ENCODE peak calls at places on chromosomes 3 and 15, in nine cellular contexts. One of them, this sample, is unnamed.

GRCh38 chr3:71102111-71103039 is 481.2 kb downstream of the FOXP1 start:
- DNase-seq in CD4-positive, CD25-positive, alpha-beta regulatory T cell: no peak
- DNase-seq in astrocyte of the spinal cord: peak
- DNase-seq in cardiac muscle cell: peak
- DNase-seq in BE2C: no peak
- DNase-seq in lung: no peak
- DNase-seq in body of pancreas: no peak
- DNase-seq in IMR-90: peak
- DNase-seq in AG10803: peak
- DNase-seq in this sample: no peak

GRCh38 chr3:190585771-190586630 is 72.1 kb downstream of the IL1RAP start:
- DNase-seq in CD4-positive, CD25-positive, alpha-beta regulatory T cell: peak
- DNase-seq in astrocyte of the spinal cord: peak
- DNase-seq in cardiac muscle cell: peak
- DNase-seq in BE2C: no peak
- DNase-seq in lung: peak
- DNase-seq in body of pancreas: no peak
- DNase-seq in IMR-90: peak
- DNase-seq in AG10803: peak
- DNase-seq in this sample: peak

GRCh38 chr15:64865998-64866520 is 24.3 kb downstream of the PLEKHO2 start:
- DNase-seq in CD4-positive, CD25-positive, alpha-beta regulatory T cell: no peak
- DNase-seq in astrocyte of the spinal cord: peak
- DNase-seq in cardiac muscle cell: peak
- DNase-seq in BE2C: no peak
- DNase-seq in lung: no peak
- DNase-seq in body of pancreas: no peak
- DNase-seq in IMR-90: peak
- DNase-seq in AG10803: peak
- DNase-seq in this sample: peak

GRCh38 chr3:24258727-24259600 is 235.7 kb downstream of the THRB start:
- DNase-seq in CD4-positive, CD25-positive, alpha-beta regulatory T cell: no peak
- DNase-seq in astrocyte of the spinal cord: no peak
- DNase-seq in cardiac muscle cell: no peak
- DNase-seq in BE2C: no peak
- DNase-seq in lung: no peak
- DNase-seq in body of pancreas: no peak
- DNase-seq in IMR-90: no peak
- DNase-seq in AG10803: no peak
- DNase-seq in this sample: no peak

GRCh38 chr3:32835943-32836342 is 18.1 kb downstream of the TRIM71 start:
- DNase-seq in CD4-positive, CD25-positive, alpha-beta regulatory T cell: no peak
- DNase-seq in astrocyte of the spinal cord: no peak
- DNase-seq in cardiac muscle cell: no peak
- DNase-seq in BE2C: no peak
- DNase-seq in lung: no peak
- DNase-seq in body of pancreas: no peak
- DNase-seq in IMR-90: no peak
- DNase-seq in AG10803: no peak
- DNase-seq in this sample: no peak

GRCh38 chr15:58432421-58432820 is 630 bp downstream of the LIPC start:
- DNase-seq in CD4-positive, CD25-positive, alpha-beta regulatory T cell: no peak
- DNase-seq in astrocyte of the spinal cord: no peak
- DNase-seq in cardiac muscle cell: peak
- DNase-seq in BE2C: no peak
- DNase-seq in lung: no peak
- DNase-seq in body of pancreas: no peak
- DNase-seq in IMR-90: peak
- DNase-seq in AG10803: peak
- DNase-seq in this sample: no peak

GRCh38 chr15:92579486-92579885 is 76.1 kb downstream of the FAM174B start:
- DNase-seq in CD4-positive, CD25-positive, alpha-beta regulatory T cell: no peak
- DNase-seq in astrocyte of the spinal cord: no peak
- DNase-seq in cardiac muscle cell: no peak
- DNase-seq in BE2C: no peak
- DNase-seq in lung: no peak
- DNase-seq in body of pancreas: no peak
- DNase-seq in IMR-90: no peak
- DNase-seq in AG10803: no peak
- DNase-seq in this sample: no peak

GRCh38 chr15:75929799-75930565 is 26.3 kb downstream of the FBXO22 start:
- DNase-seq in CD4-positive, CD25-positive, alpha-beta regulatory T cell: no peak
- DNase-seq in astrocyte of the spinal cord: no peak
- DNase-seq in cardiac muscle cell: no peak
- DNase-seq in BE2C: no peak
- DNase-seq in lung: no peak
- DNase-seq in body of pancreas: no peak
- DNase-seq in IMR-90: no peak
- DNase-seq in AG10803: no peak
- DNase-seq in this sample: no peak

GRCh38 chr3:189787191-189787590 is 156.0 kb downstream of the TP63 start:
- DNase-seq in CD4-positive, CD25-positive, alpha-beta regulatory T cell: no peak
- DNase-seq in astrocyte of the spinal cord: no peak
- DNase-seq in cardiac muscle cell: no peak
- DNase-seq in BE2C: no peak
- DNase-seq in lung: no peak
- DNase-seq in body of pancreas: no peak
- DNase-seq in IMR-90: no peak
- DNase-seq in AG10803: no peak
- DNase-seq in this sample: no peak

GRCh38 chr15:70474682-70475438 is 288.5 kb downstream of the UACA start:
- DNase-seq in CD4-positive, CD25-positive, alpha-beta regulatory T cell: peak
- DNase-seq in astrocyte of the spinal cord: peak
- DNase-seq in cardiac muscle cell: peak
- DNase-seq in BE2C: no peak
- DNase-seq in lung: peak
- DNase-seq in body of pancreas: peak
- DNase-seq in IMR-90: peak
- DNase-seq in AG10803: peak
- DNase-seq in this sample: peak
- H3K4me3 ChIP-seq in CD4-positive, CD25-positive, alpha-beta regulatory T cell: no peak
- H3K4me3 ChIP-seq in astrocyte of the spinal cord: no peak
- H3K4me3 ChIP-seq in cardiac muscle cell: no peak
- H3K4me3 ChIP-seq in BE2C: no peak
- H3K4me3 ChIP-seq in lung: no peak
- H3K4me3 ChIP-seq in body of pancreas: no peak
- H3K4me3 ChIP-seq in IMR-90: no peak
- H3K4me3 ChIP-seq in AG10803: no peak
- H3K4me3 ChIP-seq in this sample: peak

DNA sequence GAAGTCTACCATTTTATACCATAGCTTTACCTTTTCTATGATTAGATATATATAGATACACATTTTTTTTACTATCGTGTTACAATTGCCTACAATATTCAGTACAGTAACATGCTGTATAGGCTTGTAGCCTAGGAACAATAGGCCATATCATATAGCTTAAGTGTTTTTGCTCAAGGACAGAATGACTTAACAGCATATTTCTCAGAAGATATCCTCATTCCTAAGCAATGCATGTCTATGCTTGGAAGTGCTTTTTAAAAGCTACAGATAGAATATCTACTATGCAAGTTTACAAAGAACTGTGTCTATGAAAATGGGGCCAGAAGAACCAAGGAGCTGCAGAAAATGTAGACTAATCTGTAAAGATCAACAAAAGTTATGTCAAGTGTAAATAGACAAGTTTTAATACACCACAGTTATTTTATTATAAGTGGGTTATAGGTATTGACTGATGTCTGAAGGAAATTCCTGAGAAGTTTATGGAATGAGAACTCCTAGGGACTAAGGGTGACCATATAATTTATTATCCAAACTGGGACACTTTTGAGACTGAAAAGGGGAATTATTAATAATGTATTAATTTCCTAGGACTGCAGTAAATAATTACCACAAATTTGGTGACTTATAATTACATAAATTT is 138.7 kb upstream of the TGFBR2 start:
- DNase-seq in CD4-positive, CD25-positive, alpha-beta regulatory T cell: no peak
- DNase-seq in astrocyte of the spinal cord: peak
- DNase-seq in cardiac muscle cell: no peak
- DNase-seq in BE2C: no peak
- DNase-seq in lung: no peak
- DNase-seq in body of pancreas: no peak
- DNase-seq in IMR-90: peak
- DNase-seq in AG10803: peak
- DNase-seq in this sample: no peak
- H3K4me3 ChIP-seq in CD4-positive, CD25-positive, alpha-beta regulatory T cell: no peak
- H3K4me3 ChIP-seq in astrocyte of the spinal cord: no peak
- H3K4me3 ChIP-seq in cardiac muscle cell: no peak
- H3K4me3 ChIP-seq in BE2C: no peak
- H3K4me3 ChIP-seq in lung: no peak
- H3K4me3 ChIP-seq in body of pancreas: no peak
- H3K4me3 ChIP-seq in IMR-90: no peak
- H3K4me3 ChIP-seq in AG10803: no peak
- H3K4me3 ChIP-seq in this sample: no peak

GRCh38 chr3:186922224-186922623 is 8.1 kb upstream of the ST6GAL1 start:
- DNase-seq in CD4-positive, CD25-positive, alpha-beta regulatory T cell: no peak
- DNase-seq in astrocyte of the spinal cord: no peak
- DNase-seq in cardiac muscle cell: no peak
- DNase-seq in BE2C: no peak
- DNase-seq in lung: no peak
- DNase-seq in body of pancreas: no peak
- DNase-seq in IMR-90: no peak
- DNase-seq in AG10803: no peak
- DNase-seq in this sample: no peak

GRCh38 chr3:186921578-186921977 is 8.7 kb upstream of the ST6GAL1 start:
- DNase-seq in CD4-positive, CD25-positive, alpha-beta regulatory T cell: no peak
- DNase-seq in astrocyte of the spinal cord: no peak
- DNase-seq in cardiac muscle cell: no peak
- DNase-seq in BE2C: peak
- DNase-seq in lung: no peak
- DNase-seq in body of pancreas: no peak
- DNase-seq in IMR-90: no peak
- DNase-seq in AG10803: no peak
- DNase-seq in this sample: no peak

GRCh38 chr3:186920301-186920700 is 10.0 kb upstream of the ST6GAL1 start:
- DNase-seq in CD4-positive, CD25-positive, alpha-beta regulatory T cell: no peak
- DNase-seq in astrocyte of the spinal cord: no peak
- DNase-seq in cardiac muscle cell: no peak
- DNase-seq in BE2C: no peak
- DNase-seq in lung: no peak
- DNase-seq in body of pancreas: no peak
- DNase-seq in IMR-90: no peak
- DNase-seq in AG10803: no peak
- DNase-seq in this sample: no peak

GRCh38 chr3:186915808-186916796 is 14.2 kb upstream of the ST6GAL1 start:
- DNase-seq in CD4-positive, CD25-positive, alpha-beta regulatory T cell: no peak
- DNase-seq in astrocyte of the spinal cord: no peak
- DNase-seq in cardiac muscle cell: no peak
- DNase-seq in BE2C: peak
- DNase-seq in lung: no peak
- DNase-seq in body of pancreas: no peak
- DNase-seq in IMR-90: no peak
- DNase-seq in AG10803: no peak
- DNase-seq in this sample: no peak

DNA sequence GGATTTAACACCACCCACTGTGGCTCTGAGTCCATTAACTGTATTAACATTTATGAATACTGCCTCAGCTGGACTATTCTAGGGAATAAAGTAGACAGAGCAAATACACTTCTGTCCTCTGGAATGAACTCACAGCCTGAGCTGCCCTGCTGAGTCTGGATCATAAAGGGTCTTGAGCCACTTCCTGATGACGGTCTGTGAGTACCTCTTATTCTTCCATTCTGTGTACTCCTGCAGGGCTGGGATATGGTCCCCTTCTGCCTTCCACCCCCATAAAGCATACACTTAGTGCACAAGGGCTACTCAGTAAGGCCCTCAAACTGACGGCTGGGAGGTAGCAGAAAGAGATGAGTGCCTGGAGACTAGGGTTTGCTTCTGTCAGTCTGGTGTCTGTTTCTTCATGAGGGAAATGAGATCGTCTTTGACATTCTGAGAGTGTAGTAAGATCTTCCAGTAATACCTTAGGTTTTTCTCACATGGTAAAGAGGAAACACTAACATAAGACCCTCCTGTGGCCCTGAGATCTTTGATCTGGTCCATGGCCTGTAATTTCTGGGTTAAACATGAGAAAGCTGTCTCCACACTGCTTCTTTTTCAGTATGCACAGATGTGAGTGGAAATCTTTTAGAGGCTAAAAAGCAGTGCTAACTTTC is 12.5 kb upstream of the ST6GAL1 start:
- DNase-seq in CD4-positive, CD25-positive, alpha-beta regulatory T cell: no peak
- DNase-seq in astrocyte of the spinal cord: peak
- DNase-seq in cardiac muscle cell: no peak
- DNase-seq in BE2C: no peak
- DNase-seq in lung: no peak
- DNase-seq in body of pancreas: no peak
- DNase-seq in IMR-90: no peak
- DNase-seq in AG10803: no peak
- DNase-seq in this sample: no peak
- H3K4me3 ChIP-seq in CD4-positive, CD25-positive, alpha-beta regulatory T cell: no peak
- H3K4me3 ChIP-seq in astrocyte of the spinal cord: no peak
- H3K4me3 ChIP-seq in cardiac muscle cell: no peak
- H3K4me3 ChIP-seq in BE2C: no peak
- H3K4me3 ChIP-seq in lung: no peak
- H3K4me3 ChIP-seq in body of pancreas: no peak
- H3K4me3 ChIP-seq in IMR-90: no peak
- H3K4me3 ChIP-seq in AG10803: no peak
- H3K4me3 ChIP-seq in this sample: no peak

DNA sequence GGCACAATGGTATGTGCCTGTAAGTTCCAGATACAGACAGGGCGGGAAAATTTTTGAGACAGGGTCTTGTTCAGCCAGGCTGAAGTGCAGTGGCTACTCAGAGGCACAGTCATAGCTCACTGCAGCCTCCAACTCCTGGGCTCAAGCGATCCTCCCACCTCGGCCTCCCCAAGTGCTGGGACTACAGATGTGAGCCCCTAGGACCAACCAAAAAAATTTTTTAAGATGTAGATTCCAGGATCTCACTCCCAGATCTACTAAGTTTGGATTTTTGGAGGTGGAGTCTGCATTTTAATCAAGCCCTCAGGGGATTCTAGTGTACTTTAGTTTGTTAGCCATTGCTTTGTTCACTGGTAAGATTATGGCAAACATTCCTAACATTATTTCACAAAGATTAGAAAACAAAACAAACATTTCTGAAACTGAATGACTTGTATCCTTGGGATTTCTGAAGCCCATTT is 2.7 kb downstream of the LIPH start:
- DNase-seq in CD4-positive, CD25-positive, alpha-beta regulatory T cell: no peak
- DNase-seq in astrocyte of the spinal cord: peak
- DNase-seq in cardiac muscle cell: peak
- DNase-seq in BE2C: no peak
- DNase-seq in lung: no peak
- DNase-seq in body of pancreas: no peak
- DNase-seq in IMR-90: peak
- DNase-seq in AG10803: peak
- DNase-seq in this sample: peak
- H3K4me3 ChIP-seq in CD4-positive, CD25-positive, alpha-beta regulatory T cell: no peak
- H3K4me3 ChIP-seq in astrocyte of the spinal cord: no peak
- H3K4me3 ChIP-seq in cardiac muscle cell: no peak
- H3K4me3 ChIP-seq in BE2C: no peak
- H3K4me3 ChIP-seq in lung: no peak
- H3K4me3 ChIP-seq in body of pancreas: no peak
- H3K4me3 ChIP-seq in IMR-90: no peak
- H3K4me3 ChIP-seq in AG10803: no peak
- H3K4me3 ChIP-seq in this sample: no peak